ENCODE peak calls at places on chromosomes 6 and 20, in nine cellular contexts. One of them, this sample, is unnamed.

GRCh38 chr20:57438552-57438951 is 47.4 kb downstream of the RBM38 start:
- DNase-seq in PC-3: no peak
- DNase-seq in hepatocyte: no peak
- DNase-seq in OCI-LY7: no peak
- DNase-seq in SK-N-SH: no peak
- DNase-seq in GM23338: no peak
- DNase-seq in HCT116: no peak
- DNase-seq in MM.1S: no peak
- DNase-seq in neural progenitor cell: no peak
- DNase-seq in this sample: no peak

GRCh38 chr20:53642196-53643030 is 48.8 kb upstream of the ZNF217 start:
- DNase-seq in GM23338: peak
- DNase-seq in hepatocyte: peak
- DNase-seq in PC-3: peak
- DNase-seq in neural progenitor cell: peak
- DNase-seq in OCI-LY7: peak
- DNase-seq in MM.1S: peak
- DNase-seq in SK-N-SH: no peak
- DNase-seq in HCT116: peak
- DNase-seq in this sample: peak

GRCh38 chr6:149354009-149354408 is 36.5 kb downstream of the TAB2 start:
- DNase-seq in neural progenitor cell: no peak
- DNase-seq in hepatocyte: no peak
- DNase-seq in SK-N-SH: no peak
- DNase-seq in PC-3: no peak
- DNase-seq in GM23338: no peak
- DNase-seq in MM.1S: no peak
- DNase-seq in OCI-LY7: no peak
- DNase-seq in HCT116: no peak
- DNase-seq in this sample: no peak

GRCh38 chr6:28368522-28368921 is 18.8 kb downstream of the ZKSCAN3 start:
- DNase-seq in GM23338: no peak
- DNase-seq in OCI-LY7: no peak
- DNase-seq in PC-3: no peak
- DNase-seq in hepatocyte: no peak
- DNase-seq in MM.1S: no peak
- DNase-seq in HCT116: no peak
- DNase-seq in neural progenitor cell: no peak
- DNase-seq in SK-N-SH: no peak
- DNase-seq in this sample: no peak

GRCh38 chr20:539848-540247 is 3.7 kb downstream of the CSNK2A1 start:
- DNase-seq in SK-N-SH: no peak
- DNase-seq in MM.1S: no peak
- DNase-seq in HCT116: no peak
- DNase-seq in hepatocyte: peak
- DNase-seq in PC-3: peak
- DNase-seq in GM23338: peak
- DNase-seq in neural progenitor cell: no peak
- DNase-seq in OCI-LY7: no peak
- DNase-seq in this sample: peak

GRCh38 chr6:150118642-150119041 is 24.2 kb upstream of the PPP1R14C start:
- DNase-seq in MM.1S: no peak
- DNase-seq in OCI-LY7: no peak
- DNase-seq in neural progenitor cell: no peak
- DNase-seq in GM23338: no peak
- DNase-seq in hepatocyte: no peak
- DNase-seq in SK-N-SH: no peak
- DNase-seq in PC-3: peak
- DNase-seq in HCT116: no peak
- DNase-seq in this sample: no peak

GRCh38 chr20:44336086-44336485 is 757 bp upstream of the R3HDML start:
- DNase-seq in MM.1S: no peak
- DNase-seq in hepatocyte: no peak
- DNase-seq in OCI-LY7: no peak
- DNase-seq in HCT116: no peak
- DNase-seq in GM23338: peak
- DNase-seq in PC-3: no peak
- DNase-seq in SK-N-SH: peak
- DNase-seq in neural progenitor cell: peak
- DNase-seq in this sample: no peak

GRCh38 chr6:99434702-99435530 is 9.8 kb upstream of the PNISR start:
- DNase-seq in PC-3: peak
- DNase-seq in GM23338: peak
- DNase-seq in HCT116: peak
- DNase-seq in hepatocyte: peak
- DNase-seq in OCI-LY7: peak
- DNase-seq in neural progenitor cell: no peak
- DNase-seq in SK-N-SH: peak
- DNase-seq in MM.1S: peak
- DNase-seq in this sample: peak

GRCh38 chr20:60589624-60590023 is 631.4 kb downstream of the CDH26 start:
- DNase-seq in MM.1S: peak
- DNase-seq in HCT116: no peak
- DNase-seq in neural progenitor cell: peak
- DNase-seq in PC-3: peak
- DNase-seq in GM23338: peak
- DNase-seq in SK-N-SH: no peak
- DNase-seq in OCI-LY7: peak
- DNase-seq in hepatocyte: peak
- DNase-seq in this sample: peak

GRCh38 chr6:133682506-133683290 is 206.2 kb upstream of the TCF21 start:
- DNase-seq in OCI-LY7: no peak
- DNase-seq in MM.1S: no peak
- DNase-seq in GM23338: no peak
- DNase-seq in SK-N-SH: no peak
- DNase-seq in hepatocyte: no peak
- DNase-seq in PC-3: no peak
- DNase-seq in HCT116: no peak
- DNase-seq in neural progenitor cell: no peak
- DNase-seq in this sample: peak

GRCh38 chr6:11899645-11900044 is 112.5 kb upstream of the HIVEP1 start:
- DNase-seq in MM.1S: no peak
- DNase-seq in HCT116: no peak
- DNase-seq in hepatocyte: no peak
- DNase-seq in GM23338: no peak
- DNase-seq in neural progenitor cell: no peak
- DNase-seq in OCI-LY7: no peak
- DNase-seq in PC-3: no peak
- DNase-seq in SK-N-SH: no peak
- DNase-seq in this sample: no peak

GRCh38 chr6:39938773-39939381 is 4.6 kb upstream of the MOCS1 start:
- DNase-seq in GM23338: peak
- DNase-seq in OCI-LY7: no peak
- DNase-seq in MM.1S: no peak
- DNase-seq in SK-N-SH: no peak
- DNase-seq in neural progenitor cell: no peak
- DNase-seq in HCT116: no peak
- DNase-seq in hepatocyte: no peak
- DNase-seq in PC-3: no peak
- DNase-seq in this sample: no peak
- H2AFZ ChIP-seq in GM23338: peak
- H2AFZ ChIP-seq in OCI-LY7: no peak
- H2AFZ ChIP-seq in MM.1S: no peak
- H2AFZ ChIP-seq in SK-N-SH: no peak
- H2AFZ ChIP-seq in neural progenitor cell: peak
- H2AFZ ChIP-seq in HCT116: no peak
- H2AFZ ChIP-seq in hepatocyte: peak
- H2AFZ ChIP-seq in PC-3: no peak
- H2AFZ ChIP-seq in this sample: no peak

DNA sequence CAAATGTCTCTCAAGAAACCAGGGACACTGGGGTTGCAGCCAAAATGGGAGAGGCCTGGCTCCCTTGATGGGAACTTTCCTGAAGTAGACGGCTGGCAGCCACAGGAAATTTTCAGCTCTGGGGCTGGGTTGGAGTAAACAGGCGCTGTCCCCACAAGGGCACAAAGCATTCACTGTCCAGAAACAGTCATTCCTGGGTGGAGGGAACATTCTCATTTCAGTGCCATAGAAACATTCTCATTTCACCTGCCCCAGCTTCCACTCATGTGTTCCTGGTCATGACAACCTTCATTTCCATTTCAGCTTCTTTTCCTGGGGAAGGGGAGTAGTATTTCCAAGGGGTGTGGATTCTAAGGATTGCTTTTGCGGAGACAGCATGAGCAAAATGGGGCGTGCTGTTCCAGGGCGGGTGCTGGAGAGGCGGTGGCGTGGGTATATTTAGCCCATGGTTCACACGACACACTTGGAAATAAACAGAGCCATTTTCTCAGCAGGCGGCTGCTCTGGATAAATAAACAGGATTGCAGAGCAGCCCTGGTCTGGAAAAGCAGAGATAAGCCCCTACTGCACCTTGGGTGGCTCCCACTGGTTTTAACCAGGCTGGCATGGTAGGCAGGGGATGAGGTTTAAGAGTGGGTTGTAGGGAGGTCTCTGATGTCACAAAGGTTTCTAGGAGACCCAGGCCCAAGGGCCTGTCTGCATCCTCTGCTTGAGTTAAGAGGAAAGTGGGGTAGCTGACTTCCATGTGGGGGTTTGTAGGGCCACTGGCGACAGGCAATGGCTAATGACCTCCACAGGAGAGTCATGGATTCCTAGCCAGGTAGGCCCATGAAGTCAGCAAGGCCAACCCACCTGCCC is 32.9 kb downstream of the COX4I2 start:
- DNase-seq in SK-N-SH: no peak
- DNase-seq in OCI-LY7: no peak
- DNase-seq in hepatocyte: no peak
- DNase-seq in neural progenitor cell: no peak
- DNase-seq in GM23338: no peak
- DNase-seq in HCT116: no peak
- DNase-seq in MM.1S: no peak
- DNase-seq in PC-3: no peak
- DNase-seq in this sample: no peak
- H3K27ac ChIP-seq in SK-N-SH: no peak
- H3K27ac ChIP-seq in OCI-LY7: no peak
- H3K27ac ChIP-seq in hepatocyte: peak
- H3K27ac ChIP-seq in neural progenitor cell: no peak
- H3K27ac ChIP-seq in GM23338: peak
- H3K27ac ChIP-seq in HCT116: peak
- H3K27ac ChIP-seq in MM.1S: no peak
- H3K27ac ChIP-seq in PC-3: no peak
- H3K27ac ChIP-seq in this sample: no peak

DNA sequence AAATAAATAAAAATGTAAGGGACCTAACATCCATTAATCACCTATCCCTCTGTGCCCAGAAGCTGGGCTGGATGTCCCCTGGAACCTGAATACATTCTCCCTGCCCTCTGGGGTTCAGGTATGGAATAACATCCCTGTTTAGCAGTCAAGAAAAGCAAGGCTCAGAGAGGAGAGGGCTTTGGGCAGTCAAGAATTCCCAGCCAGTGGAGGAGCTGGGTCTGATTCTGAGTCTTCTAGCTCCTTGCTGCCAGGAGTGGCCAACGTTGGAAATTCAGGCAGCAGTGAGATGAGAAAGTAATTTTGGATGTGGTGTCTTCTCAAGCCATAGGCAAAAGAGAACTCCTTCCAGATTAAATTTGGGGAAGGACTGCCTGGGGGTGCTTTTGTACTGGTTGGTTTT is 42.6 kb upstream of the ZNFX1 start:
- DNase-seq in GM23338: peak
- DNase-seq in SK-N-SH: peak
- DNase-seq in neural progenitor cell: peak
- DNase-seq in HCT116: peak
- DNase-seq in OCI-LY7: peak
- DNase-seq in PC-3: peak
- DNase-seq in MM.1S: no peak
- DNase-seq in hepatocyte: peak
- DNase-seq in this sample: peak
- TF ChIP-seq EZH2phosphoT487 in GM23338: no peak
- TF ChIP-seq EZH2phosphoT487 in SK-N-SH: no peak
- TF ChIP-seq EZH2phosphoT487 in neural progenitor cell: no peak
- TF ChIP-seq EZH2phosphoT487 in HCT116: no peak
- TF ChIP-seq EZH2phosphoT487 in OCI-LY7: no peak
- TF ChIP-seq EZH2phosphoT487 in PC-3: no peak
- TF ChIP-seq EZH2phosphoT487 in MM.1S: no peak
- TF ChIP-seq EZH2phosphoT487 in hepatocyte: no peak
- TF ChIP-seq EZH2phosphoT487 in this sample: no peak

GRCh38 chr6:129009856-129010255 is 126.9 kb downstream of the LAMA2 start:
- DNase-seq in OCI-LY7: no peak
- DNase-seq in SK-N-SH: no peak
- DNase-seq in neural progenitor cell: no peak
- DNase-seq in GM23338: no peak
- DNase-seq in MM.1S: no peak
- DNase-seq in HCT116: no peak
- DNase-seq in PC-3: no peak
- DNase-seq in hepatocyte: no peak
- DNase-seq in this sample: no peak

GRCh38 chr6:129006685-129007514 is 124.0 kb downstream of the LAMA2 start:
- DNase-seq in SK-N-SH: no peak
- DNase-seq in hepatocyte: no peak
- DNase-seq in neural progenitor cell: no peak
- DNase-seq in OCI-LY7: no peak
- DNase-seq in PC-3: no peak
- DNase-seq in GM23338: no peak
- DNase-seq in MM.1S: no peak
- DNase-seq in HCT116: no peak
- DNase-seq in this sample: no peak

DNA sequence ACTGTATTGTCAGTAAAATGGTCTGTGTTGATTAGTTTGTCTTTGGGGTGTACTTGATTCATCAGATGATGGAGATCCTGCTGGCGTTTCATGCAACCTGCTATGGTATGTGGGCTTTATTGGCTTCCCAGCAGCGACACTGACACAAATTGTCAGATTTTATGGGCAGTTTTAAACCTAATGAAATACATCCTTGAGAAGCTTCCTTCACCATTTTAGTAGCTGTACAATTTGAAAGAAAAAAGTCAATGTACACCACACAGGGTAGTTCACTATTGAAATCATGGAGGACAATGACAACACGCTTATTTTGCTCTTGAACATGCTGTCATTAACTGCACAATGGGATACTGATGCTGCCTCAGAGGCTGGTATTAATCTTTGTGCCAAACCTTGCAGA is 124.9 kb downstream of the LAMA2 start:
- DNase-seq in PC-3: no peak
- DNase-seq in MM.1S: no peak
- DNase-seq in GM23338: no peak
- DNase-seq in HCT116: no peak
- DNase-seq in hepatocyte: no peak
- DNase-seq in SK-N-SH: no peak
- DNase-seq in OCI-LY7: no peak
- DNase-seq in neural progenitor cell: no peak
- DNase-seq in this sample: no peak
- H2AFZ ChIP-seq in PC-3: no peak
- H2AFZ ChIP-seq in MM.1S: no peak
- H2AFZ ChIP-seq in GM23338: no peak
- H2AFZ ChIP-seq in HCT116: no peak
- H2AFZ ChIP-seq in hepatocyte: no peak
- H2AFZ ChIP-seq in SK-N-SH: no peak
- H2AFZ ChIP-seq in OCI-LY7: no peak
- H2AFZ ChIP-seq in neural progenitor cell: no peak
- H2AFZ ChIP-seq in this sample: no peak

GRCh38 chr20:63534427-63534830 is 2.7 kb downstream of the PTK6 start:
- DNase-seq in OCI-LY7: no peak
- DNase-seq in MM.1S: no peak
- DNase-seq in SK-N-SH: peak
- DNase-seq in HCT116: no peak
- DNase-seq in hepatocyte: no peak
- DNase-seq in PC-3: no peak
- DNase-seq in GM23338: no peak
- DNase-seq in neural progenitor cell: no peak
- DNase-seq in this sample: no peak
- H3K27ac ChIP-seq in OCI-LY7: no peak
- H3K27ac ChIP-seq in MM.1S: no peak
- H3K27ac ChIP-seq in SK-N-SH: no peak
- H3K27ac ChIP-seq in HCT116: peak
- H3K27ac ChIP-seq in hepatocyte: no peak
- H3K27ac ChIP-seq in PC-3: no peak
- H3K27ac ChIP-seq in GM23338: no peak
- H3K27ac ChIP-seq in neural progenitor cell: no peak
- H3K27ac ChIP-seq in this sample: no peak